ENCODE peak calls at places on chromosomes 7 and 10, in five cellular contexts. Y is uterus, R is fibroblast of pulmonary artery, M is breast epithelium, W is spleen. C is an unnamed sample.

GRCh38 chr7:105353752-105354328 is 34.9 kb downstream of the SRPK2 start:
- DNase-seq in Y (peak; percentile 34), R (peak; percentile 71), M (no peak), W (peak; percentile 85), C (peak; percentile 35)

GRCh38 chr10:73965890-73966768 is 31.8 kb upstream of the VCL start:
- DNase-seq in Y (peak; percentile 83), R (peak; percentile 99), M (peak; percentile 69), W (no peak), C (no peak)

GRCh38 chr7:14340415-14341079 is 351.1 kb upstream of the ETV1 start:
- DNase-seq in Y (no peak), R (no peak), M (no peak), W (no peak), C (no peak)

GRCh38 chr7:30764030-30764991 is 6.9 kb upstream of the MINDY4 start:
- DNase-seq in Y (no peak), R (peak; percentile 95), M (no peak), W (no peak), C (no peak)

GRCh38 chr10:24718031-24718855 is 5.4 kb downstream of the ARHGAP21 start:
- DNase-seq in Y (no peak), R (peak; percentile 86), M (no peak), W (no peak), C (no peak)

GRCh38 chr7:145978769-145979168 is 137.8 kb upstream of the CNTNAP2 start:
- DNase-seq in Y (no peak), R (no peak), M (no peak), W (no peak), C (no peak)

GRCh38 chr10:7337431-7338171 is 73.2 kb downstream of the SFMBT2 start:
- DNase-seq in Y (no peak), R (no peak), M (no peak), W (no peak), C (no peak)

GRCh38 chr7:44631458-44632115 is 25.2 kb downstream of the OGDH start:
- DNase-seq in Y (no peak), R (peak; percentile 54), M (no peak), W (no peak), C (no peak)

GRCh38 chr7:139094596-139094995 is 14.9 kb downstream of the ZC3HAV1 start:
- DNase-seq in Y (no peak), R (no peak), M (no peak), W (no peak), C (no peak)

GRCh38 chr7:87877641-87878040 is 1.3 kb downstream of the DBF4 start:
- DNase-seq in Y (no peak), R (no peak), M (no peak), W (no peak), C (no peak)

GRCh38 chr7:107450970-107451369 is 18.9 kb upstream of the GPR22 start:
- DNase-seq in Y (no peak), R (no peak), M (no peak), W (no peak), C (no peak)

GRCh38 chr7:76507723-76508406 is 2.5 kb upstream of the UPK3B start:
- DNase-seq in Y (no peak), R (peak; percentile 24), M (no peak), W (peak; percentile 64), C (no peak)

GRCh38 chr10:107264742-107265141 is 100.2 kb upstream of the SORCS1 start:
- DNase-seq in Y (no peak), R (no peak), M (no peak), W (no peak), C (no peak)

GRCh38 chr7:154503962-154504550 is 451.9 kb downstream of the DPP6 start:
- DNase-seq in Y (no peak), R (peak; percentile 48), M (no peak), W (no peak), C (no peak)

GRCh38 chr10:28733245-28733644 is 55.9 kb downstream of the BAMBI start:
- DNase-seq in Y (no peak), R (no peak), M (no peak), W (no peak), C (no peak)

GRCh38 chr10:103547391-103547946 is 54.0 kb downstream of the NEURL1 start:
- DNase-seq in Y (peak; percentile 52), R (no peak), M (peak; percentile 45), W (peak; percentile 71), C (no peak)

GRCh38 chr7:29879609-29880008 is 73.3 kb downstream of the WIPF3 start:
- DNase-seq in Y (peak; percentile 20), R (peak; percentile 56), M (no peak), W (no peak), C (no peak)

GRCh38 chr10:97774811-97775294 is 3.1 kb upstream of the SFRP5 start:
- DNase-seq in Y (no peak), R (no peak), M (no peak), W (no peak), C (no peak)

DNA sequence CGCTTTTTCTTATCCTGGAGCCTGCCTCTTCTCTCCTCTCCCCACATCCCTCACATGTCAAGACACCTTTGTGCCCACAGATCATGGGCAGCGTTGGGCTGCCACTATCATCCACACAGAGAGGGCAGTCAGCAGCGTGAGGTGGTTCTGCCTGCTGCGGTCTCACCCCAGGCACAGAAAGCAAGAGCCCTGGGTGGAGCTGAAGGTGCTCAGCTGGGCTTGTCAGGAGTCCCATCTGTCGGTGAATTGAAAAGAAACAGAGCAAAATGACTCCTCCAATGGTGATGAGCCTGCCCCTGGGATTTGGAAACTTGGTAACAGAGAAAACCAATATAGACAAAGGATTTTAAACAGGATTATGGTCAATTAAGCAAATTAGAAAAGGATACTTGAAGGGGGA is 69.7 kb upstream of the PRSS58 start:
- DNase-seq in Y (no peak), R (no peak), M (no peak), W (no peak), C (no peak)
- TF ChIP-seq CTCF in Y (no peak), R (no peak), M (no peak), W (no peak), C (no peak)

GRCh38 chr10:132406181-132406580 is 9.2 kb downstream of the PWWP2B start:
- DNase-seq in Y (no peak), R (no peak), M (no peak), W (no peak), C (no peak)
- TF ChIP-seq CTCF in Y (no peak), R (no peak), M (no peak), W (no peak), C (no peak)

GRCh38 chr7:21428642-21428941 is 709 bp downstream of the SP4 start:
- DNase-seq in Y (no peak), R (no peak), M (no peak), W (no peak), C (no peak)

GRCh38 chr7:21429021-21429420 is 1.1 kb downstream of the SP4 start:
- DNase-seq in Y (no peak), R (no peak), M (no peak), W (no peak), C (no peak)

GRCh38 chr7:21426286-21426957 is 1.5 kb upstream of the SP4 start:
- DNase-seq in Y (no peak), R (peak; percentile 39), M (no peak), W (no peak), C (no peak)

GRCh38 chr7:21427861-21428641 is at the start of gene SP4:
- DNase-seq in Y (peak; percentile 97), R (peak; percentile 96), M (peak; percentile 93), W (peak; percentile 99), C (peak; percentile 98)

DNA sequence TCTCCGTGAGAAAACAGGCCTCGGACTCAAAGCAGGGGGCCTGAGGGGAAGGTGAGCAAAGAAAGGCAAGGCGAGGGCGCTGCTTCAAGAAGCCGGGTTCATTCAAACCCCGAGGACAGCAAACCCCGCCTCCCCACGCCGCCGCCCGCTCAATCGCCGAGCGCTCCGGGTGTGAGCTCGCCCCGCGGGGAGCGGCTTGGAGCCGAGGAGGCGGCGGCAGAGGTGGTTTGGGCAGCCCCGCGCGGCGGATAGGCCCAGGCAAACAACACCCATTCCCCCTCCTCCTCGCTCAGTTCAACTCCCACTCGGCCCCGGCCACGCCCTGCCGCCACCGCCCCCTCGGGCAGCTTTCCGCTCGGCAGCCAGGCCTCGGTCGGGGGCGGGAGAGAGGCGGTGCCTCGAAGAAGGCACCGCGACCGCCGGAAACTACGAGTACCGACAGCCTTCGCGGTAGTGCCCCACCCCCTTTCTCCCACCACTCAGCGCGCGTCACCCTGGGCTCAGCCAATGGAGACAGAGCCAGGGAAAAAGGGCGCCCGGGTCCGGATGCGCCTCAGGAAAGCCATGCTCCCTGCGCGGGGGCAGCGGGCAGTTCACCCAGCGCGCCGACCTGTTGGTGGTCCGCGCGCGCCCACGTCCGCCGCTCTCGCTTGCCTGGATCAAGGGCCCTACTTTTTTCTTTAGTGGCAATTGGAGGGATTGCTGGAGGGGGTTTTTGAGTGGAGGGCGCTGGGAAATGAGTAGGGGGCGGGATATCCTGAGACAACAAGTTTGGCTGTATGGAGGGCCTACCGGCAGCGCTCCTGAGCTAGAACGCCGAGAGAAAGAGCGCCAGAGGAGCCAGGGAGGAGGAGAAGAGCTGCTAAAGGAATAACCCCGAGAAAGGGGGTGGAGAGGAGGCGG is 674 bp upstream of the SP4 start:
- DNase-seq in Y (peak; percentile 99), R (peak; percentile 99), M (peak; percentile 98), W (peak; percentile 100), C (peak; percentile 99)
- TF ChIP-seq CTCF in Y (peak; percentile 14), R (no peak), M (peak; percentile 42), W (peak; percentile 31), C (no peak)

DNA sequence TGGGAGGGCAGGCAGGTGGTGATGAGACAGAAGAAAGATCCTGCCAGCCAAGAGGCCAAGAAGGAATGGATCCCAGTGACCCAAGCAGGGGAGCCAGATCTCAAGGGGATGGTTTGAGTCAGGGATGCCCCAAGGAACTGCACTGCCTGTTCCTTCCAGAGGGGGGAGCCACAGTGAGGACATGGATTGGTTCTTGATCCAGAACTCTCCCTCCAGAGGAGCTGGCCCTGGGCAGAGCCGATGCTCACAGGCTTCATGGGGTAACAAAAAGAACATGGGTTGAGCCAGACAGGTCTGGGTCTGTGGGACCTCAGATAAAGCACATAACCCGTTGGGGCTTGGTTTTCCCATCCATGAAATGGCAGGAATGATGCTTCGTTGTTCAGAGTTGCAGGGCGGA is 4.6 kb upstream of the DENND2A start:
- DNase-seq in Y (peak; percentile 20), R (no peak), M (no peak), W (peak; percentile 34), C (no peak)
- TF ChIP-seq CTCF in Y (no peak), R (peak; percentile 37), M (no peak), W (no peak), C (no peak)

DNA sequence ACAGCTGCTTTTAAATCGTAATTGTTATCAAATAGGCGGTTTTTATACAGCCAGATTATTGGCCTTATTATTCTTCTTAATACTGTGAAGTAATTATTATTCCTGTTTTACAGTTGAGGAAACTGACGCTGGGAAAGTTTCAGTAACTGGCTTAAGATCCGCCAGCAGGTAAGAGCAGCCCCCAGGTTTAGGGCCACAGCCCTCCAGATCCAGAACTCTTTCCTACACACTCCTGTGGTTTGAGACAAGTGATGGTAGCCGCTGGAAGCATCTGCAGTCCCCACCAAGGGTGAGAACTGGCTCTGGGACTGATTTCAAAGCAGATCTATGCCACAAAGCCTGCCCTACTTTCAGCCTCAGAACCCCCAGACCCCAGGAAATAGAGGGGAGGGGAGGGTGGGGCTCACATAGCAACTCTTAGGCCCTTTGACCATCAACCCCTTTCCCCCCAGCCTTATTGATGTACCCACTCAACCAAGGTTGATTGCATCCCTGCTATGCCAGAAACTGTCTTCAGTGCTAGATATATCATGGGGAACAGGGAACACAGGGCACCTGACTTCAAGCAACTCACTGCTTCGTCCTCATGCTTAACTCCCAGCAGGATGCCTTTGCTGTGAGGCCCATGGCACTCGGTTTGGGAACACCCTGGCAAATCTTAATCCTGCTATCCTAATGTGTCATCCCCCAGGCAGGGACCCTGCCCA is 2.9 kb upstream of the UNC5B start:
- DNase-seq in Y (no peak), R (no peak), M (no peak), W (peak; percentile 37), C (no peak)
- TF ChIP-seq CTCF in Y (no peak), R (no peak), M (peak; percentile 3), W (no peak), C (no peak)

GRCh38 chr7:64180989-64181388 is 26.0 kb upstream of the ZNF735 start:
- DNase-seq in Y (no peak), R (peak; percentile 0), M (no peak), W (no peak), C (no peak)
- TF ChIP-seq CTCF in Y (no peak), R (peak; percentile 6), M (no peak), W (no peak), C (no peak)